ENCODE peak calls at places on chromosome X, in eight cellular contexts. U is A549, W is colonic mucosa, X is epithelial cell of esophagus, R is astrocyte of the spinal cord, F is adipocyte, K is NB4, N is choroid plexus epithelial cell. H is an unnamed sample.

GRCh38 chrX:2484721-2485459 is 15.9 kb downstream of the DHRSX start:
- DNase-seq in U (no peak), W (no peak), X (peak), R (peak), F (peak), K (no peak), N (peak), H (peak)

GRCh38 chrX:23548164-23548563 is 119.1 kb upstream of the PRDX4 start:
- DNase-seq in U (no peak), W (no peak), X (no peak), R (peak), F (no peak), K (no peak), N (peak), H (peak)

GRCh38 chrX:29043751-29044150 is 456.5 kb downstream of the IL1RAPL1 start:
- DNase-seq in U (no peak), W (no peak), X (no peak), R (no peak), F (no peak), K (no peak), N (no peak), H (no peak)

GRCh38 chrX:155577682-155578081 is 35.1 kb downstream of the TMLHE start:
- DNase-seq in U (no peak), W (no peak), X (no peak), R (no peak), F (no peak), K (no peak), N (no peak), H (no peak)

GRCh38 chrX:56797966-56798711 is 69.1 kb downstream of the NBDY start:
- DNase-seq in U (no peak), W (peak), X (no peak), R (no peak), F (peak), K (no peak), N (peak), H (peak)

GRCh38 chrX:134935286-134935685 is 55.5 kb upstream of the SMIM10 start:
- DNase-seq in U (no peak), W (no peak), X (no peak), R (no peak), F (no peak), K (no peak), N (no peak), H (no peak)

GRCh38 chrX:33808636-33809035 is 323.5 kb downstream of the FAM47A start:
- DNase-seq in U (no peak), W (no peak), X (no peak), R (no peak), F (no peak), K (no peak), N (no peak), H (no peak)

GRCh38 chrX:153948847-153949819 is 4.7 kb upstream of the RENBP start:
- DNase-seq in U (no peak), W (no peak), X (no peak), R (no peak), F (no peak), K (no peak), N (no peak), H (no peak)

GRCh38 chrX:71085900-71086299 is 9.8 kb upstream of the FOXO4 start:
- DNase-seq in U (no peak), W (no peak), X (no peak), R (no peak), F (no peak), K (no peak), N (no peak), H (no peak)

GRCh38 chrX:45633419-45633818 is 432.7 kb upstream of the DIPK2B start:
- DNase-seq in U (no peak), W (no peak), X (no peak), R (no peak), F (no peak), K (no peak), N (no peak), H (no peak)

GRCh38 chrX:19097553-19097952 is 24.7 kb downstream of the ADGRG2 start:
- DNase-seq in U (no peak), W (no peak), X (no peak), R (no peak), F (no peak), K (no peak), N (no peak), H (no peak)

GRCh38 chrX:15146515-15146914 is 123.4 kb downstream of the ASB9 start:
- DNase-seq in U (peak), W (peak), X (peak), R (peak), F (peak), K (peak), N (peak), H (peak)

GRCh38 chrX:150509703-150510102 is 58.7 kb upstream of the MTM1 start:
- DNase-seq in U (no peak), W (no peak), X (no peak), R (no peak), F (no peak), K (no peak), N (no peak), H (no peak)

GRCh38 chrX:10235851-10236250 is 79.1 kb downstream of the CLCN4 start:
- DNase-seq in U (no peak), W (no peak), X (no peak), R (peak), F (peak), K (peak), N (peak), H (peak)

GRCh38 chrX:37905436-37906147 is 58.2 kb upstream of the DYNLT3 start:
- DNase-seq in U (peak), W (no peak), X (peak), R (peak), F (peak), K (peak), N (peak), H (peak)

GRCh38 chrX:17984415-17984814 is 123.3 kb upstream of the RAI2 start:
- DNase-seq in U (no peak), W (no peak), X (no peak), R (no peak), F (no peak), K (no peak), N (no peak), H (no peak)

GRCh38 chrX:153920546-153920945 is 5.5 kb downstream of the ARHGAP4 start:
- DNase-seq in U (no peak), W (no peak), X (no peak), R (no peak), F (no peak), K (no peak), N (no peak), H (no peak)

GRCh38 chrX:49978191-49978590 is 55.8 kb downstream of the CLCN5 start:
- DNase-seq in U (no peak), W (no peak), X (peak), R (no peak), F (no peak), K (peak), N (no peak), H (no peak)

GRCh38 chrX:53077207-53078197 is 4.7 kb upstream of the TSPYL2 start:
- DNase-seq in U (no peak), W (no peak), X (no peak), R (no peak), F (no peak), K (peak), N (no peak), H (no peak)

GRCh38 chrX:55488268-55488558 is 1.4 kb downstream of the USP51 start:
- DNase-seq in U (no peak), W (no peak), X (no peak), R (no peak), F (no peak), K (no peak), N (no peak), H (no peak)

GRCh38 chrX:19805054-19805690 is 82.2 kb downstream of the SH3KBP1 start:
- DNase-seq in U (no peak), W (no peak), X (no peak), R (no peak), F (peak), K (no peak), N (no peak), H (no peak)

GRCh38 chrX:8504451-8504850 is 39.8 kb downstream of the VCX3B start:
- DNase-seq in U (peak), W (no peak), X (peak), R (peak), F (no peak), K (no peak), N (peak), H (peak)

GRCh38 chrX:30593435-30594200 is 16.1 kb upstream of the TASL start:
- DNase-seq in U (no peak), W (no peak), X (peak), R (no peak), F (no peak), K (no peak), N (no peak), H (no peak)

GRCh38 chrX:126165721-126166401 is at the start of gene DCAF12L2:
- DNase-seq in U (peak), W (no peak), X (peak), R (no peak), F (peak), K (peak), N (no peak), H (no peak)

GRCh38 chrX:21958888-21959287 is 18.4 kb downstream of the SMS start:
- DNase-seq in U (no peak), W (no peak), X (no peak), R (no peak), F (no peak), K (peak), N (no peak), H (peak)

GRCh38 chrX:70755850-70756249 is 152.7 kb downstream of the TEX11 start:
- DNase-seq in U (no peak), W (no peak), X (no peak), R (no peak), F (no peak), K (no peak), N (no peak), H (no peak)

GRCh38 chrX:31449975-31450374 is 378.1 kb upstream of the FTHL17 start:
- DNase-seq in U (no peak), W (no peak), X (peak), R (no peak), F (no peak), K (no peak), N (peak), H (peak)

GRCh38 chrX:19791562-19791961 is 95.8 kb downstream of the SH3KBP1 start:
- DNase-seq in U (no peak), W (no peak), X (peak), R (peak), F (peak), K (peak), N (peak), H (peak)

GRCh38 chrX:24285082-24285481 is 28.8 kb downstream of the SUPT20HL2 start:
- DNase-seq in U (peak), W (no peak), X (no peak), R (no peak), F (peak), K (peak), N (peak), H (peak)

GRCh38 chrX:69546417-69546816 is 42.3 kb downstream of the NALF2 start:
- DNase-seq in U (no peak), W (no peak), X (no peak), R (no peak), F (no peak), K (no peak), N (no peak), H (no peak)

DNA sequence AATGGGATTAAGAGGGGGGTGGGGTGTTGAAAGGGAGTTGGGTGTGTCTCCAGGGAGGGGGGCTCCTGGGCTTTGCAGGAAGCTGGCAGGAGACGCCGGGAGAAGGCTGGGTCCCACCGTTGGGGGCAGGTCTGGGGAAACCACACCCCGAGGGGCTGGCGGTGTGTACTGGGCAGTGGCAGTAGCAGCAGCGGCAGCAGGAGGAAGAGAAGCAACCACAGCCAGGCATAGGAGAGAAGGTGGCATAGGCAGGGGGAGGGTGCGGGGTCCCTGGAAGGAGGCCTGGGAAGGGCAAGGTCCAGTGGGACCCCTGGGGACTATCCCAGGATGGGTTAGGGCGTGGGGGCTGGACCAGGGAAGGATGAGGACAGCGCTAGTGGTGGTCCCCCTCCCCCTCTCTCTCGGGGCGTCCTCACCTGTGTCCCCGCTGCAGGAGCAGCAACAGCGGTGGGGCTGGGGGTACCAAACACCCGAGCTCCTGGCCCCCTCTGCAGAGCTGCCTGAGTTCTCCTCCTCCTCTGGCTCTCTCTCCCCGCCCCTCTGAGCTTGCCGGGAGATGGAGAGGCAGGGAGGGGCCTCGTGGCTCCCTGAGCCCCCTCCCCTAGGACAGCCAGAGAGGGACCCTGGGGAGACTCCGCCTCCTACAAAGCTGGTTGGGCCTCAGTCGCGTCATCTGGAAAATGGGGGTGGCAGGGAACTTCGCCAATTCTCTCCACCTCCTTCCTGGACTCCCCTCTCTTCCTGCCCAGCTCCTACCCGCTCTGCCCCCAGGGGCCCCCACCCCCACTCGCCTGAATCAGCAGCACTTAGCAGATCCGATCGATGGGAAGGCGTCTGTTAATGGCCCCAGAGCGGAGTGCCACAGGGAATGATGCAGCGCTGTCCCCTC is at the start of gene KCND1:
- DNase-seq in U (no peak), W (peak), X (peak), R (peak), F (peak), K (no peak), N (peak), H (peak)
- H3K4me3 ChIP-seq in U (peak), W (peak), X (peak), R (peak), F (peak), K (no peak), N (peak), H (peak)

DNA sequence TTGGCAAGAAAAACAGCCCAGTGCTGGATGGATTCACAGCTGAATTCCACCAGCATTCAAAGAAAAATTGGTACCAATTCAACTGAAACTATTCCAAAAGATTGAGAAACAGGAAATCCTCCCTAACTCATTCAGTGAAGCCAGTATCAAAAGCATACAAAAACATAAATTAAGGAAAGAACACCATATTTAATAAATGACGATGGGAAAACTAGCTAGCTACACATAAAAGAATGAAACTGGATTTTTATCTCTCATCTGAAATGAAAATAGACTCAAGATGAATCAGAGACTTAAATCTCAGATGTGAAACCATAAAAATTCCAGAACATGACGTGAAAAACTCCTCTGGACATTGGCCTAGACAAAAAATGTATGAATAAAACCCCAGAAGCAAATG is 516.8 kb upstream of the SPANXN1 start:
- DNase-seq in U (no peak), W (no peak), X (no peak), R (peak), F (no peak), K (no peak), N (no peak), H (peak)
- H3K4me3 ChIP-seq in U (no peak), W (no peak), X (no peak), R (no peak), F (no peak), K (no peak), N (no peak), H (no peak)

GRCh38 chrX:34943235-34943634 is 639 bp downstream of the FAM47B start:
- DNase-seq in U (no peak), W (no peak), X (no peak), R (no peak), F (no peak), K (no peak), N (no peak), H (no peak)

GRCh38 chrX:34942496-34942895 is at the start of gene FAM47B:
- DNase-seq in U (no peak), W (no peak), X (no peak), R (no peak), F (no peak), K (no peak), N (no peak), H (no peak)
- H3K4me3 ChIP-seq in U (no peak), W (no peak), X (no peak), R (no peak), F (no peak), K (no peak), N (no peak), H (no peak)

DNA sequence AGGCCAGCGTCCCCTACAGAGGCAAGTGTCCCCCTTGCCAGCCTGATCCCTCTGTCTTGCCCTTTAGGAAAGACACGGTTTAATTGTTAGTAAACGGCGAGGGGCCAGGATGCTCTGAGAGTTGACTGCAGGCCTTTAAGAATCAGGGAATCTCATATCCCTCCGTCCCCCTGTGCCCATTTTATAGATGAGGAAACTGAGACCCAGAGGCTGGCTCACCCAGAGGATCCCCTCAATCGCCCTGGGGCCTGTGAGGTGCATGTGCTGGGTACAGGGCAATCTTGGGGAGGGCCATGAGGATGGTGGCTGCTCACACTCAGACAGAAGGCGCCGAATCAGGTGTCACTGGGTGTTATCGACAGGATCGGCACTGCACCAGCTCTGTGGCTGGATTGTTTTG is 575 bp downstream of the ZNF185 start:
- DNase-seq in U (no peak), W (no peak), X (no peak), R (no peak), F (no peak), K (no peak), N (no peak), H (no peak)
- H3K4me3 ChIP-seq in U (peak), W (no peak), X (peak), R (peak), F (no peak), K (no peak), N (peak), H (peak)

DNA sequence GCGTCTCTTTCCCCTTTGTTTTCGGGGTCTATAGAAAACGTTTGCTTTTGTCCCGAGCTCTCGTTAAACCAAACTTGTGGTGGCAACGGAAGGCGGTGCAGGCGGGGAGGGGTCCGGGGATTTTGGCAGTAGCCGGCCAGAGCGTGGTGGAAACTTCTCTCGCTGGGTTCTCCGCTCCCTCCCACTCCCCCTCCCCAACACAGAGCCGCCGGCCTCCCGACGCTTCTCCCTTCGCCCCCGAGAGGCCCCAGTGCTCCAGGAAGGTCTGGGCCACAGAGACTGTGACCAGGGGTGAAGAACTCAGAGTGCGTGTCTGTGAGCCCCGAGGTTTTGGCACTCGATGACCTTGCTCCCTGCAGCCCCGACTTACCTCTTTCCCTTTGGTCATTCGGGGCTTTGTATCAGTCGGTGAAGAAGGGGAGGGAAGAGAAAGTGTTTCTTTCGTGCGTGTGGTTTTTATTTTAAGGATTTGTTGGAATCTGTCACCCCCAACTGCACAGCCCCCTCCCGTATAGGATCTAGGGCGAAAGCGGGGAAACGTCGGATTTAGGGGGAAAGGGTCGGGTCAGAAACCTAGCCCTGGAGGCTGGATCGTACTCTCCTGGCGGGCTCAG is 9.0 kb upstream of the BCOR start:
- DNase-seq in U (no peak), W (no peak), X (no peak), R (no peak), F (no peak), K (peak), N (no peak), H (no peak)
- H3K4me3 ChIP-seq in U (peak), W (peak), X (peak), R (peak), F (peak), K (peak), N (peak), H (peak)